ENCODE peak calls at places on chromosomes 1 and 21, in ten cellular contexts. F, G, S, P, Q, B, A, N, Y and X are unnamed samples. For H3K4me1, the result is how much of the 10 kb centered on the place peaks cover.

GRCh38 chr1:230262867-230263572 is 163.1 kb downstream of the PGBD5 start:
- DNase-seq in F (peak), G (no peak), S (no peak), P (no peak), Q (no peak), B (no peak), A (peak), N (peak), Y (no peak), X (no peak)

GRCh38 chr1:52553372-52554266 is 727 bp upstream of the TUT4 start:
- DNase-seq in F (peak), G (peak), S (peak), P (peak), Q (peak), B (peak), A (peak), N (no peak), Y (peak), X (peak)

GRCh38 chr1:111474106-111474505 is 322 bp downstream of the C1orf162 start:
- DNase-seq in F (no peak), G (no peak), S (no peak), P (no peak), Q (no peak), B (no peak), A (no peak), N (no peak), Y (no peak), X (no peak)

GRCh38 chr1:180632326-180633088 is 685 bp downstream of the XPR1 start:
- DNase-seq in F (no peak), G (no peak), S (no peak), P (peak), Q (peak), B (peak), A (peak), N (no peak), Y (peak), X (peak)

GRCh38 chr1:119656410-119656955 is 8.4 kb upstream of the ZNF697 start:
- DNase-seq in F (no peak), G (no peak), S (no peak), P (no peak), Q (no peak), B (no peak), A (no peak), N (no peak), Y (no peak), X (no peak)

GRCh38 chr1:159775716-159776115 is 5.0 kb upstream of the DUSP23 start:
- DNase-seq in F (no peak), G (no peak), S (no peak), P (no peak), Q (no peak), B (no peak), A (no peak), N (no peak), Y (no peak), X (no peak)

GRCh38 chr1:220962031-220962751 is 82.9 kb downstream of the HLX start:
- DNase-seq in F (no peak), G (peak), S (peak), P (no peak), Q (no peak), B (no peak), A (no peak), N (no peak), Y (peak), X (no peak)

GRCh38 chr1:58249729-58250586 is 296.6 kb downstream of the OMA1 start:
- DNase-seq in F (peak), G (peak), S (peak), P (peak), Q (peak), B (no peak), A (no peak), N (peak), Y (peak), X (peak)

GRCh38 chr21:33967086-33967571 is 51.5 kb upstream of the ATP5PO start:
- DNase-seq in F (no peak), G (no peak), S (no peak), P (no peak), Q (no peak), B (no peak), A (no peak), N (peak), Y (no peak), X (no peak)

GRCh38 chr1:185439727-185440415 is 122.8 kb upstream of the IVNS1ABP start:
- DNase-seq in F (no peak), G (peak), S (peak), P (no peak), Q (no peak), B (no peak), A (no peak), N (no peak), Y (peak), X (peak)

GRCh38 chr21:42750737-42751530 is 97.5 kb downstream of the PDE9A start:
- DNase-seq in F (no peak), G (no peak), S (no peak), P (no peak), Q (no peak), B (no peak), A (no peak), N (no peak), Y (no peak), X (no peak)

GRCh38 chr1:2946291-2946690 is 75.0 kb upstream of the ACTRT2 start:
- DNase-seq in F (no peak), G (no peak), S (no peak), P (no peak), Q (no peak), B (no peak), A (no peak), N (no peak), Y (no peak), X (no peak)

GRCh38 chr1:244089561-244089960 is 38.5 kb downstream of the ZBTB18 start:
- DNase-seq in F (no peak), G (no peak), S (no peak), P (no peak), Q (no peak), B (no peak), A (no peak), N (no peak), Y (peak), X (no peak)

GRCh38 chr1:23790696-23791433 is at the start of gene LYPLA2:
- DNase-seq in F (peak), G (peak), S (peak), P (peak), Q (peak), B (peak), A (peak), N (no peak), Y (peak), X (peak)

GRCh38 chr1:119125874-119126273 is 14.6 kb downstream of the WARS2 start:
- DNase-seq in F (no peak), G (no peak), S (no peak), P (no peak), Q (no peak), B (no peak), A (no peak), N (no peak), Y (no peak), X (no peak)

GRCh38 chr21:35071347-35071746 is 22.2 kb upstream of the RUNX1 start:
- DNase-seq in F (no peak), G (no peak), S (no peak), P (no peak), Q (no peak), B (no peak), A (no peak), N (no peak), Y (no peak), X (no peak)

GRCh38 chr21:33031152-33031551 is 5.4 kb downstream of the OLIG2 start:
- DNase-seq in F (no peak), G (no peak), S (no peak), P (no peak), Q (no peak), B (no peak), A (no peak), N (no peak), Y (no peak), X (no peak)

GRCh38 chr1:22600071-22600816 is 36.2 kb upstream of the C1QA start:
- DNase-seq in F (no peak), G (no peak), S (no peak), P (no peak), Q (no peak), B (no peak), A (no peak), N (no peak), Y (no peak), X (no peak)

GRCh38 chr1:15016526-15016925 is 137.0 kb upstream of the TMEM51 start:
- DNase-seq in F (no peak), G (no peak), S (no peak), P (no peak), Q (no peak), B (no peak), A (no peak), N (no peak), Y (no peak), X (no peak)

GRCh38 chr1:71232786-71233185 is 152.0 kb upstream of the ZRANB2 start:
- DNase-seq in F (no peak), G (no peak), S (no peak), P (no peak), Q (no peak), B (no peak), A (no peak), N (no peak), Y (no peak), X (no peak)

GRCh38 chr1:50661626-50662025 is 238.4 kb upstream of the DMRTA2 start:
- DNase-seq in F (no peak), G (peak), S (no peak), P (no peak), Q (no peak), B (no peak), A (no peak), N (no peak), Y (no peak), X (no peak)

GRCh38 chr1:95384570-95384969 is 150.6 kb downstream of the RWDD3 start:
- DNase-seq in F (no peak), G (peak), S (peak), P (peak), Q (peak), B (no peak), A (no peak), N (no peak), Y (peak), X (no peak)

GRCh38 chr1:225868631-225869330 is 13.4 kb downstream of the TMEM63A start:
- DNase-seq in F (no peak), G (no peak), S (no peak), P (no peak), Q (no peak), B (no peak), A (no peak), N (no peak), Y (no peak), X (no peak)

GRCh38 chr1:61519631-61520030 is 205.3 kb downstream of the TM2D1 start:
- DNase-seq in F (no peak), G (no peak), S (no peak), P (no peak), Q (no peak), B (no peak), A (no peak), N (no peak), Y (no peak), X (no peak)

GRCh38 chr1:156075775-156076204 is 6.5 kb downstream of the MEX3A start:
- DNase-seq in F (no peak), G (no peak), S (no peak), P (no peak), Q (no peak), B (no peak), A (no peak), N (no peak), Y (no peak), X (no peak)
- H3K4me3 ChIP-seq in F (peak), G (no peak), S (no peak), P (peak), Q (peak), B (no peak), A (no peak), N (peak), Y (no peak), X (no peak)

GRCh38 chr1:35850051-35850450 is 33.0 kb upstream of the AGO1 start:
- DNase-seq in F (no peak), G (no peak), S (no peak), P (no peak), Q (no peak), B (no peak), A (no peak), N (no peak), Y (no peak), X (no peak)
- H3K27ac ChIP-seq in F (peak), G (no peak), S (no peak), P (no peak), Q (peak), B (peak), A (no peak), N (peak), Y (no peak), X (no peak)

DNA sequence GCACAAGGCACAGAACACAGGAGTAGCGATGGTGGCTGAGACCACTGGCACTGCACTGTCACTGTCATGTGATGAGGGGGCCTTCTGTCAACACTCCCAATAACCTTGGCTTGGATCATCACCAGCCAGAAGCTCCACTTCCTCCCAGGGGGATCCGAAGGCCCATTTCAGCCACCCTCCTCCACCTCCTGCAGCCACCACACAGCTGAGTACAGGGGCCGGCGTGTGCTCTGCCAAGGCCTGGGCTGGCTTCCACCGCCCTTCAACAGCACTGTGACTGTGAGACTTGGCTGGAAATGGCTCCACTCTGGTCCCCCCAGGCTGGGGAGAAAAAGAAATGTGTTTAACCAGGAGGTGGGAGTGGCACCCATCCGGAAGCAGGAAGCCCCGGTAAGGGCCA is 9.9 kb upstream of the NADK start:
- DNase-seq in F (no peak), G (no peak), S (no peak), P (no peak), Q (no peak), B (no peak), A (no peak), N (no peak), Y (no peak), X (no peak)
- H3K4me1 ChIP-seq in F (under half), G (under half), S (under half), P (under half), Q (under half), B (under half), A (under half), N (under half), Y (under half), X (under half)

GRCh38 chr1:31371121-31371520 is 1.8 kb downstream of the FABP3 start:
- DNase-seq in F (no peak), G (no peak), S (no peak), P (peak), Q (no peak), B (no peak), A (no peak), N (no peak), Y (no peak), X (no peak)

GRCh38 chr1:31372961-31373896 is at the start of gene FABP3:
- DNase-seq in F (peak), G (peak), S (peak), P (peak), Q (peak), B (peak), A (peak), N (no peak), Y (peak), X (peak)

GRCh38 chr1:31370021-31370420 is 2.9 kb downstream of the FABP3 start:
- DNase-seq in F (no peak), G (no peak), S (no peak), P (no peak), Q (no peak), B (no peak), A (no peak), N (no peak), Y (no peak), X (no peak)

GRCh38 chr1:31372051-31372450 is 825 bp downstream of the FABP3 start:
- DNase-seq in F (no peak), G (no peak), S (no peak), P (no peak), Q (no peak), B (no peak), A (no peak), N (no peak), Y (no peak), X (no peak)

GRCh38 chr1:31371560-31371959 is 1.3 kb downstream of the FABP3 start:
- DNase-seq in F (no peak), G (no peak), S (no peak), P (peak), Q (no peak), B (no peak), A (no peak), N (no peak), Y (no peak), X (no peak)
- H3K4me3 ChIP-seq in F (no peak), G (no peak), S (no peak), P (peak), Q (peak), B (no peak), A (no peak), N (no peak), Y (no peak), X (no peak)

GRCh38 chr1:178740491-178740890 is 15.4 kb downstream of the RALGPS2 start:
- DNase-seq in F (no peak), G (no peak), S (no peak), P (no peak), Q (no peak), B (no peak), A (no peak), N (no peak), Y (no peak), X (no peak)
- H3K27ac ChIP-seq in F (no peak), G (no peak), S (no peak), P (no peak), Q (no peak), B (no peak), A (no peak), N (no peak), Y (no peak), X (no peak)

DNA sequence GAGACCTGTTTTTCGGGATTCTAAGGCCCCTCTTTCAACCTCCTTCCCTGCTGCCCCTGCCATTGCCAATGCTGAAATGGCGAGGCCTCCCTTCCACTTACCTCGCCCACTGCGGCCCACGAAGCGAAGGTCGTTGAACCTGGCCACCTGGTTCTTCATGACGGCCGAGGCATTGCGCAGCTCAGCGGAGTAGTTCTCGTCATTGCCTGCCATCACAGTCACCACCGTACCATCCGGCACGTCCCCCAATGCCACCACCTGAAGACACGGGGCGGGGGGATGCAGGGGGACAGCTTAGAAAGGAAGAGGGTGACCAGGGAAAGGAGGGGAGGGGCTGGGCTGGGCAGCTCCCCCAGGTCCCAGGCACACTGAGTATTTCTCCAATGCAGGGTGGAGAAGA is 2.6 kb downstream of the RUNX3 start:
- DNase-seq in F (no peak), G (no peak), S (no peak), P (no peak), Q (no peak), B (no peak), A (no peak), N (no peak), Y (no peak), X (no peak)
- H3K4me1 ChIP-seq in F (under half), G (under half), S (under half), P (under half), Q (under half), B (under half), A (under half), N (under half), Y (under half), X (half or more)

GRCh38 chr21:45018131-45019075 is 56.0 kb upstream of the ADARB1 start:
- DNase-seq in F (peak), G (no peak), S (no peak), P (no peak), Q (peak), B (no peak), A (no peak), N (no peak), Y (peak), X (no peak)
- H3K4me3 ChIP-seq in F (peak), G (peak), S (peak), P (peak), Q (peak), B (peak), A (peak), N (peak), Y (peak), X (no peak)

GRCh38 chr1:209168204-209168603 is 415.3 kb upstream of the CAMK1G start:
- DNase-seq in F (no peak), G (no peak), S (no peak), P (no peak), Q (no peak), B (peak), A (no peak), N (no peak), Y (no peak), X (no peak)
- H3K27ac ChIP-seq in F (no peak), G (no peak), S (no peak), P (no peak), Q (no peak), B (no peak), A (no peak), N (no peak), Y (no peak), X (no peak)

DNA sequence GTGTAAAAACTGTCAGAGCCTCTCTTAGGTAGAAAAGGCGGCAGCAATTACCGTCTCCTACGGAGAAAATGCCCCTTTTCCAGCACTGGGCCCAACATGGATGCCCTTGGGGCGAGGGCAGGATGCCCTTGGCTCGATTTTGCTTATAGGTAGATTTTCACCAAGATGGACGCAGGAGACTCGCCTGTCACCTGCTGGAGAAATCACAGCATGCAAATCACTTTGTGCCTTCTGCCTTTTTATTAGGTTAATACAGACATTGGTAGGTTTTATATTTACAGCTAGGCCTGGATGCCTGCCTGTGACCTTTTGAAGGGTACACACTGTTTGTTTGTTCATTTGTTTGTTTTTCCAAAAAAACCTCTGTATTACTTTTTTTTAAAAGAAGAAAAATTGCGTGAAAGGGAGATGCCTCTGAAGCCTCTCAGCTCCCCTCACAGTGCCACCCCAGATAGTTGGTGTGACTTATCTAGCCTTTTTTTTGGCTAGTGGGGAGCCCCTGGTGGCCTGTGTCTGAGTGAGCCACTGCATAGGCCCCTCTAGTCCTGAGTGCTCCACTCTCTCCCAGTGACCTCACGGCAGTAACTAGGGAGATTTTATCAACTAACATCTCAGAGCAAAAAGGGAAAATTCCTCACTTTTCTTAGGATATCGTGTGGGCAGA is 2.5 kb downstream of the ATP1B1 start:
- DNase-seq in F (no peak), G (peak), S (peak), P (no peak), Q (peak), B (peak), A (peak), N (no peak), Y (peak), X (no peak)
- H3K4me1 ChIP-seq in F (under half), G (under half), S (under half), P (half or more), Q (half or more), B (under half), A (under half), N (under half), Y (under half), X (under half)

DNA sequence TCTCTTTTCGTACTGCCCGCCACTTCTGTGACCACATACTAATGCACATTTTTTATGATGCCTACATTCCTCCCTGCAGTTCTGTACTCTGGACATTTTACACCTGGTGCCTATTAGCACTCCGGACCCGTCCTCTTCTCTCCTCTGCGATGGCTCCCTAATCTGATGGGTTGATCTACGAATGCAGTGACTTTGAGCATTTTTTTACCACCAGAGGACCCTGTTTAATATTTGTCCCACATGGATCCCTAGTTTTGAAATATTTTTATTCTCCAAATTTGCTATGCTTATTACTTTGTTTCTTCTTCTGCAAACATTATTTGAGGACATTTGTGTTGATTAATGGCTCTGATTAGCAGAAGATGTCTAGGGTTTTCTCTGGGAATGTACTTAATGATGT is 5.2 kb downstream of the PPFIA4 start:
- DNase-seq in F (no peak), G (no peak), S (no peak), P (no peak), Q (no peak), B (no peak), A (no peak), N (no peak), Y (no peak), X (no peak)
- H3K4me3 ChIP-seq in F (no peak), G (no peak), S (no peak), P (no peak), Q (no peak), B (no peak), A (no peak), N (no peak), Y (no peak), X (no peak)